ENCODE peak calls at places on chromosomes 13 and 19, in seven cellular contexts. Y is kidney, M is HFFc6, I is HFF-Myc, Q is neural crest cell, E is stomach, D is epithelial cell of esophagus. U is an unnamed sample.

GRCh38 chr19:19083413-19084178 is 19.8 kb downstream of the SLC25A42 start:
- DNase-seq in Q (no peak), D (no peak), Y (no peak), M (no peak), I (no peak), E (no peak), U (no peak)

GRCh38 chr19:15248648-15249559 is 16.7 kb upstream of the EPHX3 start:
- DNase-seq in M (peak), I (no peak), D (peak), E (peak), Y (peak), Q (no peak), U (no peak)

GRCh38 chr13:69306766-69307165 is 800.9 kb upstream of the ATXN8OS start:
- DNase-seq in I (no peak), D (no peak), Q (no peak), E (no peak), M (no peak), Y (no peak), U (no peak)

GRCh38 chr13:108375034-108375433 is 105.5 kb downstream of the TNFSF13B start:
- DNase-seq in Q (no peak), M (no peak), I (no peak), D (no peak), E (no peak), Y (no peak), U (no peak)

GRCh38 chr13:113155982-113156655 is 2.3 kb upstream of the PROZ start:
- DNase-seq in Y (no peak), I (no peak), M (no peak), D (no peak), E (no peak), Q (no peak), U (no peak)

GRCh38 chr19:54478677-54479266 is 5.7 kb upstream of the CDC42EP5 start:
- DNase-seq in E (no peak), Q (peak), D (peak), M (no peak), I (no peak), Y (peak), U (peak)

GRCh38 chr19:44608391-44608821 is 5.0 kb upstream of the IGSF23 start:
- DNase-seq in Y (no peak), D (peak), M (no peak), E (no peak), I (no peak), Q (no peak), U (no peak)

GRCh38 chr13:113548171-113548641 is 36.3 kb upstream of the TFDP1 start:
- DNase-seq in I (no peak), E (no peak), Y (peak), Q (no peak), D (no peak), M (no peak), U (no peak)

GRCh38 chr13:51781246-51782022 is 22.5 kb downstream of the DHRS12 start:
- DNase-seq in D (peak), E (peak), Q (no peak), M (no peak), I (no peak), Y (no peak), U (peak)

GRCh38 chr13:44790289-44790688 is 199.0 kb downstream of the NUFIP1 start:
- DNase-seq in Y (no peak), M (no peak), D (peak), Q (no peak), E (peak), I (no peak), U (no peak)

GRCh38 chr13:112711528-112712265 is 21.9 kb downstream of the ATP11A start:
- DNase-seq in E (peak), Q (peak), Y (peak), D (peak), M (peak), I (peak), U (peak)

GRCh38 chr13:74770361-74770760 is 636.2 kb upstream of the KLF12 start:
- DNase-seq in M (peak), E (no peak), Q (no peak), Y (no peak), D (peak), I (peak), U (no peak)

GRCh38 chr13:82688400-82688999 is 1193.8 kb downstream of the SLITRK1 start:
- DNase-seq in M (no peak), I (no peak), Q (no peak), E (no peak), Y (no peak), D (no peak), U (no peak)

GRCh38 chr13:107977175-107977574 is 238.2 kb downstream of the LIG4 start:
- DNase-seq in Q (no peak), D (no peak), M (no peak), I (no peak), E (no peak), Y (no peak), U (no peak)

GRCh38 chr19:45446944-45447343 is 20.9 kb upstream of the FOSB start:
- DNase-seq in E (no peak), M (no peak), Y (no peak), I (no peak), D (peak), Q (no peak), U (no peak)

GRCh38 chr13:37168922-37169321 is 63.5 kb upstream of the CSNK1A1L start:
- DNase-seq in Y (no peak), I (no peak), M (no peak), E (no peak), D (no peak), Q (no peak), U (no peak)

GRCh38 chr13:79528759-79529191 is 47.8 kb downstream of the NDFIP2 start:
- DNase-seq in M (peak), D (no peak), I (no peak), Q (no peak), Y (no peak), E (no peak), U (no peak)

GRCh38 chr19:55241143-55241934 is 12.8 kb upstream of the TMEM86B start:
- DNase-seq in Y (peak), I (no peak), E (no peak), Q (no peak), D (no peak), M (no peak), U (no peak)

GRCh38 chr19:11540642-11541041 is 2.0 kb downstream of the CNN1 start:
- DNase-seq in D (no peak), I (no peak), E (no peak), Q (no peak), Y (no peak), M (no peak), U (no peak)

GRCh38 chr19:38425810-38426466 is at the start of gene RASGRP4:
- DNase-seq in I (no peak), Q (no peak), Y (peak), E (no peak), D (no peak), M (no peak), U (peak)

GRCh38 chr19:52189745-52190678 is at the start of gene PPP2R1A:
- DNase-seq in Q (peak), Y (peak), E (peak), M (peak), D (peak), I (peak), U (peak)

GRCh38 chr19:42175952-42176648 is 41.4 kb downstream of the DEDD2 start:
- DNase-seq in M (no peak), Y (no peak), I (no peak), E (no peak), Q (peak), D (peak), U (no peak)

GRCh38 chr19:35295792-35296462 is 4.0 kb downstream of the MAG start:
- DNase-seq in E (no peak), Y (no peak), Q (no peak), M (no peak), I (no peak), D (no peak), U (peak)

GRCh38 chr19:48868196-48868886 is at the start of gene PLEKHA4:
- DNase-seq in I (no peak), Y (peak), E (peak), M (no peak), D (no peak), Q (no peak), U (no peak)

GRCh38 chr13:111458739-111459138 is 138.3 kb downstream of the TEX29 start:
- DNase-seq in M (no peak), E (no peak), I (no peak), Y (no peak), Q (no peak), D (no peak), U (no peak)

GRCh38 chr13:21823949-21824348 is 153.1 kb downstream of the FGF9 start:
- DNase-seq in I (no peak), Q (no peak), Y (no peak), M (no peak), E (no peak), D (no peak), U (no peak)

GRCh38 chr13:28297341-28297740 is 159.0 kb downstream of the PAN3 start:
- DNase-seq in Q (no peak), D (no peak), I (no peak), Y (no peak), M (no peak), E (no peak), U (no peak)

GRCh38 chr13:95160112-95160906 is 140.9 kb downstream of the ABCC4 start:
- DNase-seq in Y (no peak), D (peak), I (no peak), M (no peak), Q (no peak), E (no peak), U (no peak)

DNA sequence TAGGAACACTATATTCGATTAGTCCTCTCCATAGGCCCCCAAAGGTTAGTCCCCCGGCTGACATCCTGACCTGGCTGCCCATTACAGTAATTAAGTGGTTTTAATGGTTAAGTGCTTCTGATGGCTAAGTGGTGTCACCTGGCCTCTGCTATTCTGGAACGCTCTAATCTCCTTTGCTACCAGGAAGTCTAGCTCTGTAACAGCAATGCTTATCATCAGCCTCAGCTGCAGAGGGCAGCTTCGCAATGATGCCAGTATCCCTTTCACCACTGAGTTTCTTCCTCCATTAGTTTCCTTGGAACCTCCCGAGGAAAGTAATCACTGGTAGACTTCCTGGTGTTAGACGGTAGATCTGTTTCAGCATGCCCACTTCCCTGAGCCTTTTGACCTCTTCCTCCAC is 8.6 kb upstream of the RNF6 start:
- DNase-seq in I (no peak), Y (no peak), D (no peak), M (no peak), Q (no peak), E (no peak), U (no peak)
- TF ChIP-seq CTCF in I (no peak), Y (no peak), D (no peak), M (no peak), Q (no peak), E (no peak), U (no peak)

GRCh38 chr19:17079710-17080440 is 4.3 kb downstream of the MYO9B start:
- DNase-seq in I (peak), M (peak), Y (no peak), D (peak), Q (peak), E (peak), U (peak)
- TF ChIP-seq CTCF in I (peak), M (peak), Y (peak), D (peak), Q (no peak), E (no peak), U (peak)

DNA sequence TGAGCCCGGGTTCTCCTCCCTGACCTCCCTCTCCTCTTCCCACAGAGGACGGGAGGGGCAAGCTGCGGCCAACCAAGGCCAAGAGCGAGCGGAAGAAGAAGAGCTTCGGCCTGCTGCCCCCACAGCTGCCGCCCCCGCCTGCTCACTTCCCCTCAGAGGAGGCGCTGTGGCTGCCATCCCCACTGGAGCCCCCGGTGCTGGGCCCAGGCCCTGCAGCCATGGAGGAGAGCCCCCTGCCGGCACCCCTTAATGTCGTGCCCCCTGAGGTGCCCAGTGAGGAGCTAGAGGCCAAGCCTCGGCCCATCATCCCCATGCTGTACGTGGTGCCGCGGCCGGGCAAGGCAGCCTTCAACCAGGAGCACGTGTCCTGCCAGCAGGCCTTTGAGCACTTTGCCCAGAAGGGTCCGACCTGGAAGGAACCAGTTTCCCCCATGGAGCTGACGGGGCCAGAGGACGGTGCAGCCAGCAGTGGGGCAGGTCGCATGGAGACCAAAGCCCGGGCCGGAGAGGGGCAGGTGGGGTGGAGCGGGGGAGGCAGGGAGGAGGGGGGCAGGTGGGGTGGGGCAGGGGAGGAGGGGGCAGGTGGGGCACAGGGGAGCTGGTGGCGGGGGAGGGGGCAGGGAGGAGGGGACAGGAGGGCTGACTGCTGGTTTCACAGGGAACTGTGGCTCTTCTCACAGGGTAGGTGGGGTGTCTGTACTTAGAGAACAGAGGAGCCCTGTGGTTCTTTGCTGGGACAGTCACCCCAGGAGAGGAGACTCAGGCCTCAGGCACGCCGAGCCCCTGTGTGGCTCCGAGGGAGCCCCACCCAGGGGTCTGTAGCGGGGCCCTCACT is 162.3 kb downstream of the KDM4B start:
- DNase-seq in I (no peak), Y (no peak), D (no peak), M (no peak), E (no peak), Q (no peak), U (peak)
- TF ChIP-seq CTCF in I (no peak), Y (no peak), D (no peak), M (peak), E (no peak), Q (no peak), U (peak)

DNA sequence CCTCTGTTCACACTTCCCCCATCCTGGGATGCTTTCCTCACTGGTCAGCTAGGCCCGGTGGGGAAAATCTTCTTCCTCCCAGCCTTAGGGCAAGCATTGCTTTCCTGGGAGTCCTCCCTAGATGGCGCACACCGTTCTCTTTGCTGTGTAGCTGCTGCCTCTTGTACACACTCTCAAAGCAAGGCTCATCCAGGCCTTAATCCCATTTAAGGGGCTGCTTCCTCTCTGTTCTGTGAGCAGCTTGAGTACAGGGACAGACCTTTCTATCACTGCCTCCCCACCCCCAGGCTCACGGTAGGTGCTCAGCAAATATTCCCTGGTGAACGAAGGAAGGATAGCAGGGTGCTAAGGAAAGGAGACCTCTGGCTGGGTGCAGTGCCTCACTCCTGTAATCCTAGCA is 11.0 kb downstream of the SLC7A10 start:
- DNase-seq in Y (no peak), Q (peak), I (no peak), E (no peak), M (peak), D (peak), U (no peak)
- TF ChIP-seq CTCF in Y (no peak), Q (peak), I (no peak), E (no peak), M (peak), D (peak), U (no peak)

GRCh38 chr13:40780822-40781401 is 8.5 kb upstream of the SLC25A15 start:
- DNase-seq in Q (no peak), D (peak), M (no peak), Y (no peak), E (no peak), I (no peak), U (no peak)
- TF ChIP-seq CTCF in Q (no peak), D (no peak), M (peak), Y (no peak), E (no peak), I (no peak), U (no peak)

GRCh38 chr13:97696921-97697320 is 256.6 kb upstream of the IPO5 start:
- DNase-seq in D (no peak), I (no peak), M (no peak), Y (no peak), Q (no peak), E (no peak), U (no peak)

GRCh38 chr13:97695684-97696083 is 257.8 kb upstream of the IPO5 start:
- DNase-seq in Y (no peak), Q (no peak), I (no peak), E (no peak), M (no peak), D (no peak), U (no peak)

GRCh38 chr13:97692628-97693027 is 258.7 kb downstream of the RAP2A start:
- DNase-seq in Q (no peak), Y (no peak), I (no peak), D (no peak), M (no peak), E (no peak), U (no peak)
- TF ChIP-seq CTCF in Q (no peak), Y (no peak), I (no peak), D (no peak), M (no peak), E (no peak), U (no peak)

GRCh38 chr13:46010148-46010547 is 42.4 kb downstream of the ZC3H13 start:
- DNase-seq in I (no peak), D (peak), Q (no peak), Y (no peak), M (no peak), E (no peak), U (no peak)
- TF ChIP-seq CTCF in I (peak), D (peak), Q (peak), Y (no peak), M (peak), E (no peak), U (no peak)

U was measured in GM10248.